ENCODE peak calls at places on chromosomes 16 and 17, in ten cellular contexts. X is fibroblast of mammary gland, U is brain microvascular endothelial cell, C is HFFc6, F is fibroblast of the aortic adventitia, Q is hepatocyte, W is fibroblast of villous mesenchyme, N is A549, G is heart right ventricle, R is AG04450. B is an unnamed sample.

GRCh38 chr17:40535924-40536717 is 29.2 kb downstream of the CCR7 start:
- DNase-seq in Q (no peak), C (no peak), N (no peak), W (no peak), X (no peak), G (peak), U (no peak), R (no peak), F (peak), B (no peak)

GRCh38 chr17:63480192-63480784 is 3.4 kb downstream of the ACE start:
- DNase-seq in G (no peak), C (no peak), W (no peak), X (no peak), R (no peak), Q (no peak), N (no peak), F (no peak), U (no peak), B (no peak)

GRCh38 chr17:69597898-69598692 is 183.6 kb downstream of the MAP2K6 start:
- DNase-seq in W (peak), X (peak), F (peak), Q (no peak), N (no peak), G (no peak), U (peak), C (peak), R (no peak), B (no peak)

GRCh38 chr17:74394977-74395376 is 27.7 kb downstream of the GPR142 start:
- DNase-seq in F (no peak), X (no peak), U (no peak), C (no peak), G (no peak), Q (no peak), R (no peak), W (no peak), N (no peak), B (no peak)

GRCh38 chr17:38435795-38436194 is 7.5 kb downstream of the ARHGAP23 start:
- DNase-seq in G (no peak), X (no peak), F (no peak), Q (no peak), R (no peak), N (no peak), C (no peak), U (no peak), W (no peak), B (no peak)

GRCh38 chr16:21084631-21085235 is 65.9 kb downstream of the DNAH3 start:
- DNase-seq in N (no peak), U (no peak), C (no peak), F (no peak), W (no peak), R (no peak), X (no peak), Q (no peak), G (no peak), B (no peak)

GRCh38 chr17:79201536-79202227 is 127.1 kb downstream of the ENGASE start:
- DNase-seq in N (peak), C (peak), Q (no peak), R (no peak), G (no peak), U (peak), W (no peak), X (peak), F (no peak), B (no peak)

GRCh38 chr17:80872999-80873951 is 118.4 kb upstream of the CHMP6 start:
- DNase-seq in C (peak), R (no peak), F (no peak), Q (no peak), W (peak), N (peak), X (no peak), U (peak), G (no peak), B (no peak)

GRCh38 chr17:7109461-7110322 is 4.9 kb downstream of the ASGR2 start:
- DNase-seq in W (no peak), U (no peak), G (no peak), N (no peak), F (no peak), R (no peak), X (no peak), C (no peak), Q (no peak), B (no peak)

GRCh38 chr17:83176272-83176955 is 97.0 kb downstream of the METRNL start:
- DNase-seq in N (no peak), Q (no peak), C (no peak), R (no peak), W (no peak), F (no peak), U (no peak), X (no peak), G (no peak), B (no peak)

GRCh38 chr17:12637015-12637414 is 28.7 kb upstream of the MYOCD start:
- DNase-seq in R (peak), F (peak), G (no peak), Q (peak), W (peak), N (peak), C (peak), X (peak), U (peak), B (peak)

GRCh38 chr17:2064980-2065785 is 10.3 kb downstream of the HIC1 start:
- DNase-seq in N (no peak), W (peak), Q (no peak), G (no peak), U (peak), R (no peak), F (peak), X (peak), C (peak), B (no peak)

GRCh38 chr16:87993901-87994300 is 42.7 kb downstream of the BANP start:
- DNase-seq in F (no peak), C (no peak), U (no peak), X (no peak), R (no peak), Q (no peak), N (no peak), G (no peak), W (no peak), B (no peak)

GRCh38 chr17:71237903-71238538 is 882.8 kb upstream of the SOX9 start:
- DNase-seq in C (peak), X (peak), Q (peak), F (peak), U (peak), G (no peak), N (peak), W (peak), R (no peak), B (no peak)

GRCh38 chr17:81339180-81339501 is 44.0 kb upstream of the SLC38A10 start:
- DNase-seq in Q (peak), N (no peak), U (no peak), W (no peak), C (no peak), G (no peak), F (no peak), X (no peak), R (no peak), B (no peak)

GRCh38 chr17:48335858-48336500 is 94.0 kb downstream of the SKAP1 start:
- DNase-seq in Q (peak), R (peak), G (no peak), F (peak), W (peak), C (peak), X (peak), U (no peak), N (peak), B (no peak)

GRCh38 chr16:7350801-7351200 is 18.2 kb downstream of the RBFOX1 start:
- DNase-seq in G (no peak), F (no peak), Q (no peak), N (no peak), X (no peak), W (no peak), U (no peak), R (no peak), C (no peak), B (no peak)

GRCh38 chr16:82020051-82020450 is 8.8 kb upstream of the SDR42E1 start:
- DNase-seq in G (no peak), F (no peak), C (no peak), R (no peak), U (no peak), W (no peak), X (no peak), Q (no peak), N (no peak), B (no peak)

GRCh38 chr16:82016964-82017363 is 5.7 kb upstream of the SDR42E1 start:
- DNase-seq in F (peak), G (no peak), C (no peak), Q (no peak), U (no peak), R (no peak), W (peak), N (no peak), X (peak), B (no peak)

GRCh38 chr16:82010649-82011048 is 621 bp downstream of the SDR42E1 start:
- DNase-seq in G (no peak), X (no peak), F (no peak), U (no peak), Q (no peak), N (no peak), R (no peak), C (no peak), W (no peak), B (no peak)

GRCh38 chr16:82011199-82011641 is at the start of gene SDR42E1:
- DNase-seq in C (no peak), Q (no peak), F (no peak), X (no peak), U (no peak), W (no peak), N (peak), R (no peak), G (no peak), B (no peak)

GRCh38 chr16:82016268-82016667 is 5.0 kb upstream of the SDR42E1 start:
- DNase-seq in U (peak), G (peak), R (no peak), F (peak), W (peak), N (peak), C (no peak), Q (peak), X (peak), B (no peak)
- TF ChIP-seq CTCF in U (peak), G (peak), R (peak), F (peak), W (peak), N (peak), C (peak), Q (peak), X (peak), B (peak)

GRCh38 chr16:194516-194915 is 14.3 kb downstream of the HBQ1 start:
- DNase-seq in R (no peak), G (no peak), W (no peak), X (peak), F (no peak), C (no peak), Q (no peak), U (peak), N (no peak), B (no peak)

GRCh38 chr16:203246-203645 is 23.0 kb downstream of the HBQ1 start:
- DNase-seq in C (no peak), R (no peak), N (no peak), W (peak), G (no peak), X (no peak), F (no peak), Q (no peak), U (no peak), B (no peak)

GRCh38 chr16:200388-200787 is 20.1 kb downstream of the HBQ1 start:
- DNase-seq in U (peak), Q (peak), W (peak), N (no peak), X (peak), C (peak), G (no peak), F (peak), R (no peak), B (peak)
- TF ChIP-seq CTCF in U (no peak), Q (no peak), W (no peak), N (no peak), X (no peak), C (no peak), G (no peak), F (no peak), R (no peak), B (no peak)

DNA sequence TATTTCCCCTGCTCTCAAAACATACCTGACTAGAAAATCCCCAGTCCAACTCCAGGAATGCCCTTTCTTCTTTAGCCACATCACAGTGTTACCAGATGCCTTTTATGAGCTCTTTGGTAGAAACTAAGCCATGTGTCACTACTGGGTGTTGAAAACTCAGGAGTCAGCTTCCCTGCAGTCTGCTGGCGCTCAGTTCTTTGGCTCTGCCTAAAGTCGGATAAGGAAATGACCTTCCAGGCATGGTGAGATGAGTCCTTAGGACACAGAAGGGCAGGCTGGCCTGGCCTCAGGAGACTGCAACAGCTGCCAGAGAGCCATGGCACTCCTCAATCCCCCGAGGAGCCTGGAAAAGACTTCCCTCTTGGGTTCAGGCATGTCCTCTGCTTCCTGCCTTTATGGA is 89.1 kb downstream of the CDH13 start:
- DNase-seq in U (no peak), F (peak), X (no peak), R (no peak), C (no peak), Q (no peak), W (no peak), G (peak), N (no peak), B (no peak)
- TF ChIP-seq CTCF in U (no peak), F (no peak), X (no peak), R (no peak), C (no peak), Q (no peak), W (no peak), G (no peak), N (no peak), B (no peak)

GRCh38 chr16:65679785-65680184 is 557.9 kb upstream of the CDH11 start:
- DNase-seq in X (no peak), Q (no peak), W (no peak), G (no peak), F (no peak), C (no peak), U (no peak), N (no peak), R (no peak), B (no peak)

GRCh38 chr16:65689726-65690125 is 567.9 kb upstream of the CDH11 start:
- DNase-seq in G (no peak), F (no peak), U (no peak), R (no peak), N (no peak), Q (no peak), W (no peak), X (no peak), C (no peak), B (no peak)

GRCh38 chr16:65681406-65681805 is 559.5 kb upstream of the CDH11 start:
- DNase-seq in W (no peak), R (no peak), U (no peak), X (peak), F (peak), C (no peak), Q (no peak), G (peak), N (no peak), B (no peak)

DNA sequence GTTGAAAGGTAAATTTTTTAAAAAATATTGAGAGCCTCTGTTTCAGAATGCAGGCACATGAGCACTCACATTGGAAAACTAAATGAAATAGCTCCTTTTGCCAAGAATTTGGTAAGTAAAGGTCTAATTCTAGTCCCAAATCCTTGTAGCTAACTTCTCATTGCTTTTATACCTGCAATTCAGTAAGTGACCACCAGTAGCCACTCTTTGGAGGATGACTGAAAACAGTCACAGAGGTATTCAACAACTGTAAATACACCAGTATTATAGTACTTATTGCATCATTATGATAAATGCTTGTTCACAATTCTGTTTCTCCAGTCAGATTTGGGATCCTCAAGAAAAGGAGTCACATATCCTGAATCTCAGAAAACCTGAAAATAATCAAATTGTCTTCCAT is 562.4 kb upstream of the CDH11 start:
- DNase-seq in G (no peak), Q (no peak), R (no peak), W (no peak), C (no peak), U (no peak), X (no peak), F (no peak), N (no peak), B (no peak)
- TF ChIP-seq CTCF in G (no peak), Q (no peak), R (peak), W (no peak), C (peak), U (peak), X (peak), F (peak), N (no peak), B (no peak)